ENCODE peak calls at places on chromosomes 7 and 10, in six cellular contexts. One of them, this sample, is unnamed.

GRCh38 chr7:95549818-95550529 is 46.3 kb downstream of the PDK4 start:
- DNase-seq in osteocyte: no peak
- DNase-seq in fibroblast of the conjunctiva: peak; percentile 97
- DNase-seq in stromal cell of bone marrow: peak; percentile 86
- DNase-seq in fibroblast of lung: peak; percentile 99
- DNase-seq in GM12878: no peak
- DNase-seq in this sample: no peak

GRCh38 chr10:77817541-77817940 is 109.0 kb downstream of the DLG5 start:
- DNase-seq in fibroblast of lung: no peak
- DNase-seq in GM12878: no peak
- DNase-seq in osteocyte: no peak
- DNase-seq in fibroblast of the conjunctiva: no peak
- DNase-seq in stromal cell of bone marrow: no peak
- DNase-seq in this sample: no peak

GRCh38 chr7:104252409-104253134 is 44.8 kb upstream of the ORC5 start:
- DNase-seq in fibroblast of the conjunctiva: no peak
- DNase-seq in stromal cell of bone marrow: no peak
- DNase-seq in osteocyte: no peak
- DNase-seq in fibroblast of lung: no peak
- DNase-seq in GM12878: no peak
- DNase-seq in this sample: no peak

GRCh38 chr10:87640043-87640442 is 19.6 kb upstream of the PAPSS2 start:
- DNase-seq in stromal cell of bone marrow: no peak
- DNase-seq in osteocyte: no peak
- DNase-seq in fibroblast of lung: no peak
- DNase-seq in GM12878: no peak
- DNase-seq in fibroblast of the conjunctiva: no peak
- DNase-seq in this sample: no peak

GRCh38 chr7:137874390-137874789 is 27.6 kb upstream of the DGKI start:
- DNase-seq in osteocyte: no peak
- DNase-seq in GM12878: no peak
- DNase-seq in fibroblast of the conjunctiva: peak; percentile 94
- DNase-seq in stromal cell of bone marrow: peak; percentile 98
- DNase-seq in fibroblast of lung: peak; percentile 91
- DNase-seq in this sample: no peak

GRCh38 chr10:97319671-97320479 is 804 bp downstream of the FRAT1 start:
- DNase-seq in GM12878: no peak
- DNase-seq in fibroblast of the conjunctiva: no peak
- DNase-seq in osteocyte: no peak
- DNase-seq in fibroblast of lung: no peak
- DNase-seq in stromal cell of bone marrow: no peak
- DNase-seq in this sample: no peak

GRCh38 chr7:49911906-49912305 is 138.5 kb downstream of the VWC2 start:
- DNase-seq in fibroblast of the conjunctiva: no peak
- DNase-seq in fibroblast of lung: no peak
- DNase-seq in osteocyte: no peak
- DNase-seq in stromal cell of bone marrow: no peak
- DNase-seq in GM12878: no peak
- DNase-seq in this sample: no peak

GRCh38 chr7:75905785-75906604 is 9.0 kb upstream of the POR start:
- DNase-seq in fibroblast of the conjunctiva: peak; percentile 76
- DNase-seq in osteocyte: no peak
- DNase-seq in fibroblast of lung: peak; percentile 83
- DNase-seq in stromal cell of bone marrow: peak; percentile 83
- DNase-seq in GM12878: no peak
- DNase-seq in this sample: no peak

GRCh38 chr10:10542368-10542961 is 475.2 kb upstream of the CELF2 start:
- DNase-seq in GM12878: no peak
- DNase-seq in osteocyte: no peak
- DNase-seq in fibroblast of lung: peak; percentile 62
- DNase-seq in stromal cell of bone marrow: peak; percentile 23
- DNase-seq in fibroblast of the conjunctiva: peak; percentile 31
- DNase-seq in this sample: no peak

GRCh38 chr7:23710000-23710399 is at the start of gene STK31:
- DNase-seq in fibroblast of the conjunctiva: no peak
- DNase-seq in osteocyte: no peak
- DNase-seq in stromal cell of bone marrow: no peak
- DNase-seq in GM12878: no peak
- DNase-seq in fibroblast of lung: no peak
- DNase-seq in this sample: no peak

This sample was measured in vagina.